ENCODE peak calls at places on chromosomes 5 and 9, in ten cellular contexts. K is mammary epithelial cell; O is activated T-cell treated with anti-CD3 and anti-CD28 coated beads, Interleukin-2, amount 50 U/mL, for 1 hour; G is sigmoid colon; I is heart left ventricle; T is NCI-H2081 treated with DMSO at 0.1 percent for 48 hours; Z is anterior cingulate cortex; Y is head of caudate nucleus; V is NCI-H1092 treated with DMSO at 0.1 percent for 48 hours; S is HTR-8/SVneo. W is an unnamed sample.

GRCh38 chr5:14777187-14777586 is 94.4 kb downstream of the ANKH start:
- DNase-seq in S (no peak), O (no peak), Z (no peak), V (no peak), I (no peak), Y (no peak), T (no peak), K (no peak), G (no peak), W (no peak)

GRCh38 chr5:150301901-150302300 is 804 bp downstream of the ARSI start:
- DNase-seq in O (no peak), S (no peak), T (no peak), G (no peak), K (no peak), V (no peak), I (no peak), Y (no peak), Z (no peak), W (no peak)

GRCh38 chr9:5493597-5494511 is 16.5 kb upstream of the PDCD1LG2 start:
- DNase-seq in T (no peak), Z (no peak), Y (no peak), S (peak), I (no peak), K (peak), O (no peak), G (no peak), V (no peak), W (no peak)

GRCh38 chr9:6015278-6016157 is at the start of gene RANBP6:
- DNase-seq in V (peak), Z (peak), S (peak), I (peak), O (peak), T (peak), Y (peak), K (peak), G (peak), W (peak)

GRCh38 chr5:161376034-161376433 is 170.5 kb downstream of the GABRB2 start:
- DNase-seq in I (no peak), T (no peak), Z (no peak), K (no peak), O (no peak), G (no peak), Y (no peak), V (no peak), S (no peak), W (no peak)

GRCh38 chr9:89593776-89594427 is 10.9 kb upstream of the GADD45G start:
- DNase-seq in T (no peak), I (no peak), K (peak), Z (no peak), V (no peak), Y (no peak), S (peak), O (peak), G (no peak), W (peak)

GRCh38 chr9:130264414-130265350 is 878 bp upstream of the HMCN2 start:
- DNase-seq in O (no peak), G (peak), S (no peak), Y (no peak), V (no peak), I (no peak), Z (no peak), K (no peak), T (no peak), W (no peak)

GRCh38 chr5:26321278-26321677 is 717.1 kb downstream of the CDH9 start:
- DNase-seq in Z (no peak), T (no peak), K (no peak), O (no peak), Y (no peak), I (no peak), S (no peak), V (no peak), G (no peak), W (no peak)

GRCh38 chr5:74693176-74693575 is 8.1 kb downstream of the HEXB start:
- DNase-seq in S (no peak), K (peak), V (no peak), O (no peak), T (no peak), Y (no peak), Z (no peak), I (no peak), G (no peak), W (no peak)

GRCh38 chr9:109166771-109167601 is at the start of gene FRRS1L:
- DNase-seq in S (no peak), Z (peak), I (no peak), V (peak), O (no peak), G (no peak), T (no peak), Y (peak), K (no peak), W (no peak)

GRCh38 chr9:2559212-2560152 is 62.1 kb upstream of the VLDLR start:
- DNase-seq in I (peak), K (peak), O (no peak), Z (peak), G (peak), S (peak), Y (peak), V (no peak), T (no peak), W (no peak)

GRCh38 chr5:173890195-173890951 is 2.2 kb downstream of the CPEB4 start:
- DNase-seq in Z (peak), I (peak), O (no peak), Y (peak), K (no peak), S (no peak), G (peak), T (no peak), V (peak), W (no peak)

GRCh38 chr9:113579270-113580040 is 115.9 kb downstream of the RGS3 start:
- DNase-seq in O (peak), V (no peak), S (peak), G (peak), Y (peak), I (no peak), K (no peak), T (no peak), Z (no peak), W (no peak)

GRCh38 chr9:114390952-114391351 is 3.2 kb upstream of the AKNA start:
- DNase-seq in I (no peak), O (no peak), G (no peak), S (no peak), K (no peak), V (no peak), T (no peak), Y (no peak), Z (no peak), W (no peak)

GRCh38 chr9:112050544-112051475 is 124.3 kb downstream of the SUSD1 start:
- DNase-seq in O (no peak), T (no peak), K (peak), I (peak), G (peak), Z (no peak), Y (no peak), V (no peak), S (peak), W (no peak)

GRCh38 chr5:179307006-179307800 is 38.1 kb downstream of the ADAMTS2 start:
- DNase-seq in Y (no peak), O (no peak), T (no peak), K (no peak), S (no peak), V (no peak), Z (no peak), G (peak), I (no peak), W (no peak)

W was measured in LoVo.